ENCODE peak calls at places on chromosomes 6 and 20, in six cellular contexts. B is amygdala, P is ovary, Q is hypothalamus, I is NCI-H1417, W is Ammon's horn. Z is an unnamed sample.

GRCh38 chr6:20630617-20631448 is 96.6 kb downstream of the CDKAL1 start:
- DNase-seq in W (no peak), P (no peak), B (no peak), I (peak), Q (no peak), Z (no peak)

GRCh38 chr6:68658338-68658737 is 23.3 kb downstream of the ADGRB3 start:
- DNase-seq in I (no peak), W (no peak), P (no peak), B (no peak), Q (no peak), Z (no peak)

GRCh38 chr6:15479761-15480160 is 183.1 kb downstream of the DTNBP1 start:
- DNase-seq in P (no peak), B (no peak), W (peak), I (no peak), Q (no peak), Z (no peak)

GRCh38 chr20:39289316-39289715 is 327.2 kb downstream of the DHX35 start:
- DNase-seq in B (no peak), W (no peak), Q (no peak), I (peak), P (no peak), Z (no peak)

GRCh38 chr20:62452475-62453095 is 23.2 kb downstream of the GATA5 start:
- DNase-seq in Q (no peak), P (no peak), I (no peak), B (no peak), W (no peak), Z (no peak)

GRCh38 chr6:87702589-87702945 is 534 bp upstream of the AKIRIN2 start:
- DNase-seq in B (no peak), I (no peak), P (no peak), W (no peak), Q (no peak), Z (no peak)

GRCh38 chr20:33995053-33995816 is 1.5 kb downstream of the RALY start:
- DNase-seq in B (no peak), P (no peak), I (no peak), Q (no peak), W (peak), Z (no peak)

GRCh38 chr6:13467216-13467600 is 20.2 kb downstream of the GFOD1 start:
- DNase-seq in I (no peak), P (no peak), Q (no peak), W (no peak), B (no peak), Z (no peak)

GRCh38 chr6:63509652-63510352 is 62.5 kb upstream of the LOC128125822 start:
- DNase-seq in Q (no peak), I (no peak), B (no peak), W (no peak), P (peak), Z (no peak)

GRCh38 chr6:129331450-129332138 is 378.4 kb downstream of the ARHGAP18 start:
- DNase-seq in B (no peak), W (no peak), P (no peak), Q (no peak), I (no peak), Z (no peak)

GRCh38 chr6:24454452-24454851 is 34.9 kb downstream of the GPLD1 start:
- DNase-seq in B (no peak), I (no peak), W (no peak), Q (no peak), P (no peak), Z (no peak)

GRCh38 chr6:113047148-113047547 is 700.0 kb downstream of the RFPL4B start:
- DNase-seq in Q (no peak), B (no peak), W (no peak), P (no peak), I (no peak), Z (no peak)

GRCh38 chr6:16414205-16414604 is 175.8 kb downstream of the GMPR start:
- DNase-seq in W (no peak), I (no peak), Q (no peak), B (no peak), P (no peak), Z (peak)

GRCh38 chr6:30113843-30114242 is 953 bp upstream of the TRIM31 start:
- DNase-seq in B (no peak), Q (no peak), I (no peak), P (no peak), W (no peak), Z (no peak)

GRCh38 chr6:106510090-106510970 is 119.0 kb downstream of the RTN4IP1 start:
- DNase-seq in W (peak), B (no peak), Q (no peak), I (no peak), P (peak), Z (no peak)

GRCh38 chr6:159758031-159759001 is 3.5 kb upstream of the ACAT2 start:
- DNase-seq in B (no peak), P (no peak), W (no peak), I (no peak), Q (no peak), Z (no peak)

GRCh38 chr6:39420300-39421265 is 98.1 kb upstream of the KCNK16 start:
- DNase-seq in I (no peak), P (no peak), B (no peak), W (no peak), Q (no peak), Z (no peak)

GRCh38 chr6:97059473-97059872 is 134.9 kb downstream of the KLHL32 start:
- DNase-seq in Q (no peak), B (no peak), W (peak), I (peak), P (no peak), Z (no peak)

GRCh38 chr20:54292186-54292585 is 84.3 kb downstream of the PFDN4 start:
- DNase-seq in Q (no peak), I (no peak), W (no peak), B (no peak), P (no peak), Z (no peak)

GRCh38 chr6:105892577-105893262 is 193.4 kb upstream of the PRDM1 start:
- DNase-seq in Q (no peak), B (no peak), W (no peak), P (no peak), I (no peak), Z (no peak)

Z was measured in putamen.